ENCODE peak calls at places on chromosomes 3 and 15, in six cellular contexts. One of them, this sample, is unnamed.

GRCh38 chr3:49346797-49347251 is 7.0 kb upstream of the USP4 start:
- DNase-seq in HEK293T: no peak
- DNase-seq in WTC11: no peak
- DNase-seq in HepG2: no peak
- DNase-seq in H1: no peak
- DNase-seq in K562: no peak
- DNase-seq in this sample: no peak

GRCh38 chr3:32743934-32744333 is 58.9 kb downstream of the CNOT10 start:
- DNase-seq in HEK293T: no peak
- DNase-seq in WTC11: no peak
- DNase-seq in HepG2: peak
- DNase-seq in H1: no peak
- DNase-seq in K562: no peak
- DNase-seq in this sample: no peak

GRCh38 chr15:97683816-97684215 is 276.7 kb upstream of the ARRDC4 start:
- DNase-seq in HEK293T: no peak
- DNase-seq in WTC11: no peak
- DNase-seq in HepG2: no peak
- DNase-seq in H1: no peak
- DNase-seq in K562: no peak
- DNase-seq in this sample: no peak

GRCh38 chr3:14921811-14922705 is 25.3 kb upstream of the NR2C2 start:
- DNase-seq in HEK293T: no peak
- DNase-seq in WTC11: no peak
- DNase-seq in HepG2: no peak
- DNase-seq in H1: no peak
- DNase-seq in K562: no peak
- DNase-seq in this sample: no peak

GRCh38 chr3:197269024-197269423 is 29.4 kb downstream of the DLG1 start:
- DNase-seq in HEK293T: no peak
- DNase-seq in WTC11: no peak
- DNase-seq in HepG2: no peak
- DNase-seq in H1: no peak
- DNase-seq in K562: no peak
- DNase-seq in this sample: no peak

GRCh38 chr3:133371181-133371580 is 28.7 kb upstream of the BFSP2 start:
- DNase-seq in HEK293T: no peak
- DNase-seq in WTC11: no peak
- DNase-seq in HepG2: no peak
- DNase-seq in H1: no peak
- DNase-seq in K562: no peak
- DNase-seq in this sample: no peak

GRCh38 chr15:58748787-58749531 is 548 bp downstream of the ADAM10 start:
- DNase-seq in HEK293T: peak
- DNase-seq in WTC11: peak
- DNase-seq in HepG2: peak
- DNase-seq in H1: no peak
- DNase-seq in K562: peak
- DNase-seq in this sample: no peak

GRCh38 chr15:33561407-33561806 is 250.6 kb downstream of the RYR3 start:
- DNase-seq in HEK293T: no peak
- DNase-seq in WTC11: no peak
- DNase-seq in HepG2: no peak
- DNase-seq in H1: no peak
- DNase-seq in K562: no peak
- DNase-seq in this sample: no peak

GRCh38 chr3:155031191-155031590 is 48.9 kb upstream of the MME start:
- DNase-seq in HEK293T: no peak
- DNase-seq in WTC11: no peak
- DNase-seq in HepG2: no peak
- DNase-seq in H1: no peak
- DNase-seq in K562: no peak
- DNase-seq in this sample: no peak

GRCh38 chr3:111961461-111962269 is 17.2 kb upstream of the ABHD10 start:
- DNase-seq in HEK293T: no peak
- DNase-seq in WTC11: no peak
- DNase-seq in HepG2: no peak
- DNase-seq in H1: no peak
- DNase-seq in K562: no peak
- DNase-seq in this sample: no peak

GRCh38 chr3:142022381-142022780 is 127.0 kb downstream of the TFDP2 start:
- DNase-seq in HEK293T: no peak
- DNase-seq in WTC11: no peak
- DNase-seq in HepG2: no peak
- DNase-seq in H1: no peak
- DNase-seq in K562: peak
- DNase-seq in this sample: no peak

GRCh38 chr3:184238246-184238818 is 8.9 kb downstream of the VWA5B2 start:
- DNase-seq in HEK293T: no peak
- DNase-seq in WTC11: no peak
- DNase-seq in HepG2: no peak
- DNase-seq in H1: no peak
- DNase-seq in K562: no peak
- DNase-seq in this sample: no peak

GRCh38 chr15:94524565-94524964 is 293.2 kb downstream of the MCTP2 start:
- DNase-seq in HEK293T: no peak
- DNase-seq in WTC11: no peak
- DNase-seq in HepG2: no peak
- DNase-seq in H1: no peak
- DNase-seq in K562: no peak
- DNase-seq in this sample: peak

GRCh38 chr3:161096771-161097367 is 8.3 kb downstream of the B3GALNT1 start:
- DNase-seq in HEK293T: no peak
- DNase-seq in WTC11: peak
- DNase-seq in HepG2: peak
- DNase-seq in H1: peak
- DNase-seq in K562: no peak
- DNase-seq in this sample: no peak

GRCh38 chr3:158220575-158220974 is 110.7 kb downstream of the RSRC1 start:
- DNase-seq in HEK293T: no peak
- DNase-seq in WTC11: no peak
- DNase-seq in HepG2: no peak
- DNase-seq in H1: no peak
- DNase-seq in K562: no peak
- DNase-seq in this sample: no peak

GRCh38 chr3:152121292-152121654 is 147.5 kb upstream of the MBNL1 start:
- DNase-seq in HEK293T: no peak
- DNase-seq in WTC11: no peak
- DNase-seq in HepG2: no peak
- DNase-seq in H1: no peak
- DNase-seq in K562: no peak
- DNase-seq in this sample: no peak

GRCh38 chr3:17583530-17583929 is 158.9 kb downstream of the TBC1D5 start:
- DNase-seq in HEK293T: no peak
- DNase-seq in WTC11: no peak
- DNase-seq in HepG2: no peak
- DNase-seq in H1: no peak
- DNase-seq in K562: no peak
- DNase-seq in this sample: no peak

GRCh38 chr3:187368251-187368733 is at the start of gene RTP4:
- DNase-seq in HEK293T: no peak
- DNase-seq in WTC11: no peak
- DNase-seq in HepG2: peak
- DNase-seq in H1: no peak
- DNase-seq in K562: no peak
- DNase-seq in this sample: no peak

GRCh38 chr3:36489106-36489505 is 108.8 kb downstream of the STAC start:
- DNase-seq in HEK293T: no peak
- DNase-seq in WTC11: no peak
- DNase-seq in HepG2: no peak
- DNase-seq in H1: no peak
- DNase-seq in K562: no peak
- DNase-seq in this sample: no peak

GRCh38 chr15:65248506-65248905 is 37.2 kb upstream of the CILP start:
- DNase-seq in HEK293T: no peak
- DNase-seq in WTC11: no peak
- DNase-seq in HepG2: no peak
- DNase-seq in H1: no peak
- DNase-seq in K562: no peak
- DNase-seq in this sample: no peak

GRCh38 chr15:57566840-57567239 is 24.9 kb upstream of the MYZAP start:
- DNase-seq in HEK293T: no peak
- DNase-seq in WTC11: no peak
- DNase-seq in HepG2: no peak
- DNase-seq in H1: no peak
- DNase-seq in K562: no peak
- DNase-seq in this sample: no peak

GRCh38 chr3:16069149-16069922 is 105.1 kb upstream of the GALNT15 start:
- DNase-seq in HEK293T: no peak
- DNase-seq in WTC11: no peak
- DNase-seq in HepG2: peak
- DNase-seq in H1: no peak
- DNase-seq in K562: no peak
- DNase-seq in this sample: no peak

GRCh38 chr3:24129549-24129948 is 184.5 kb downstream of the NR1D2 start:
- DNase-seq in HEK293T: no peak
- DNase-seq in WTC11: no peak
- DNase-seq in HepG2: no peak
- DNase-seq in H1: no peak
- DNase-seq in K562: no peak
- DNase-seq in this sample: no peak

GRCh38 chr3:28853830-28854229 is 427.0 kb upstream of the RBMS3 start:
- DNase-seq in HEK293T: no peak
- DNase-seq in WTC11: no peak
- DNase-seq in HepG2: no peak
- DNase-seq in H1: no peak
- DNase-seq in K562: no peak
- DNase-seq in this sample: no peak

DNA sequence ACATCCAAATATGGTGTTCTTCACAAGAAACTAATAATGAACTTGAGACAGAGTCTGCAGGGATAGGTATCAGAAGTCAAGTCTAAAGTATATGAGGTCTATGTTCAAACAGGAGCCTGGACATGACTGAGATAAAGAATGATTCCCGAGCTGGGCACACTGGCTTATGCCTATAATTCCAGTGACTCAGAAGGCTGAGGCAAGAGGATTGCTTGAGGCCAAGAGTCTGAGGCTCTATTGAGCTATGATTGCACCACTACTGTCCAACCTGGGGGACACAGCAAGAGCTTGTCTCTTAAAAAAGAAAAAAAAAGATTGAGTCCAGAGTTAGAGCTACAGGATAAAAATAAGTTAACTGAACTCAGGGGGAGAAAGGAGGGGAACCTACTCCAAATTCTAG is 246.5 kb downstream of the LRRN1 start:
- DNase-seq in HEK293T: no peak
- DNase-seq in WTC11: no peak
- DNase-seq in HepG2: no peak
- DNase-seq in H1: no peak
- DNase-seq in K562: no peak
- DNase-seq in this sample: no peak
- TF ChIP-seq SP1 in HEK293T: no peak
- TF ChIP-seq SP1 in WTC11: no peak
- TF ChIP-seq SP1 in HepG2: no peak
- TF ChIP-seq SP1 in H1: no peak
- TF ChIP-seq SP1 in K562: no peak
- TF ChIP-seq SP1 in this sample: no peak

DNA sequence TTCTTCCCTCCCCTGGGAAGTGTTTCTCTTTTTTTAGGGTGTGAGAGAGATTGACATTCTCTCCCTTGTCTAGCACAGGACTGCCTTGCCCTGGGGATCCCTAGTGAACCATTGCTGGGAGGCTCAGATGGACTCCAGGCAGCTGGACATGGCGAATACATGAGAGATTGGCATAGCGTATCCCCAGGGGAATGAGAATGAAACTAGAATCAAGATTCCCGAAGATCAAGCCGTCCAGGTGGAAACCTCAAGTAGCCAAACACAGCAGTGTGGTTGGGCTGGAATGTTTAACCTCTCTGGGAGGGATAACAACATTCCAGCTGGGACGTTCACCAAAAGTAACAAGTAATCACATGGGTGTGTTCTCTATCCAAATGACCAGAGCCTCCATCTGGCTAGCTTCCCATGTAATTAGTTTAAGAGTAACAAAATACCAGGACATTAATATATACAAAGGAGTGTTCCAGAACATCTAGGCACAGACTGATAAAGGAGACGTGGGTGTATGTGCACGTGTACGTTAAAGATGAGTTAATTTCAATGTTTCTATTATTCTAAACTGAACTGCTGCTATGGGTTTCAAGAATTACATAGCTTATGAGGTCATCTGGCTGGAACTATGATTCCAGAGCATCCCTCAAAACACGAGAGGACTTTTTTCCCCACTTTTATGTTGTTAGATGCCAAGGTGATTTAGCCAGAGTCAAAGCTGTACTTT is 118.5 kb upstream of the NR2E3 start:
- DNase-seq in HEK293T: no peak
- DNase-seq in WTC11: no peak
- DNase-seq in HepG2: no peak
- DNase-seq in H1: no peak
- DNase-seq in K562: no peak
- DNase-seq in this sample: no peak
- TF ChIP-seq SP1 in HEK293T: no peak
- TF ChIP-seq SP1 in WTC11: no peak
- TF ChIP-seq SP1 in HepG2: no peak
- TF ChIP-seq SP1 in H1: no peak
- TF ChIP-seq SP1 in K562: no peak
- TF ChIP-seq SP1 in this sample: no peak

GRCh38 chr3:68306571-68306970 is 625.8 kb downstream of the TAFA4 start:
- DNase-seq in HEK293T: peak
- DNase-seq in WTC11: peak
- DNase-seq in HepG2: peak
- DNase-seq in H1: no peak
- DNase-seq in K562: peak
- DNase-seq in this sample: no peak
- TF ChIP-seq SP1 in HEK293T: no peak
- TF ChIP-seq SP1 in WTC11: no peak
- TF ChIP-seq SP1 in HepG2: no peak
- TF ChIP-seq SP1 in H1: no peak
- TF ChIP-seq SP1 in K562: no peak
- TF ChIP-seq SP1 in this sample: no peak

DNA sequence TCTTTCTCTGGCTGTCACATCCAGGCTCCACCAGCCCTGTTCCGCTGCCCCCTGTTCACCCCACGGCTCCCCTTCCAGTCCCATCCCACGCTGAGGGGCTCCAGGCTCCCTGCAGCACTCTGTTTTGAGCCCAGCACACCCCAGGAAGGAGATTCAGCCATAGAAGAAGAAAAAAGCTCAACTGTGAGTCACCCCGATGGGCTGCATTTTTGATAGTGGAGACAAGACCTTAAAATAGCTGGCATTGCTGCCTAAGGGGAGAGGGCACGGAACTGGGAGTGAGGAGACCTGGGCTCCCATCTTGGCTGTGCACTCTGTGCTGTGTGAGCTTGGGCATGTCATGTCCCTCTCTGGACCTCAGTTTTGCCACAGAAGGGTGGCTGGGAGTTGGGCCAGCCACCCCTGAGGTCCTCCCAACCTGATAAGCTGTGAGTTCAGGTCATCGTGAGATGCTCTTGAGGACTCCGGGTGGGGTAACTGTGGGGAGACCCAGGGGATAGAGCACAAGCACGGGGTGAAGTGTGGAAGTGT is 57.2 kb upstream of the SMAD6 start:
- DNase-seq in HEK293T: no peak
- DNase-seq in WTC11: no peak
- DNase-seq in HepG2: no peak
- DNase-seq in H1: no peak
- DNase-seq in K562: no peak
- DNase-seq in this sample: no peak
- TF ChIP-seq SP1 in HEK293T: no peak
- TF ChIP-seq SP1 in WTC11: no peak
- TF ChIP-seq SP1 in HepG2: no peak
- TF ChIP-seq SP1 in H1: no peak
- TF ChIP-seq SP1 in K562: no peak
- TF ChIP-seq SP1 in this sample: no peak

GRCh38 chr3:190073264-190073663 is 47.4 kb downstream of the P3H2 start:
- DNase-seq in HEK293T: no peak
- DNase-seq in WTC11: no peak
- DNase-seq in HepG2: no peak
- DNase-seq in H1: no peak
- DNase-seq in K562: no peak
- DNase-seq in this sample: no peak
- TF ChIP-seq SP1 in HEK293T: no peak
- TF ChIP-seq SP1 in WTC11: no peak
- TF ChIP-seq SP1 in HepG2: no peak
- TF ChIP-seq SP1 in H1: no peak
- TF ChIP-seq SP1 in K562: no peak
- TF ChIP-seq SP1 in this sample: no peak

This sample was measured in HCT116.